ENCODE peak calls at places on chromosomes 16 and 17, in eight cellular contexts. F, J, V, H, N, K, X and Q are unnamed samples.

GRCh38 chr17:652310-652709 is 62.3 kb downstream of the VPS53 start:
- DNase-seq in F (no peak), J (peak), V (no peak), H (peak), N (no peak), K (no peak), X (no peak), Q (no peak)

GRCh38 chr17:76014100-76014924 is 12.8 kb downstream of the EVPL start:
- DNase-seq in F (peak), J (no peak), V (peak), H (peak), N (peak), K (peak), X (peak), Q (peak)

GRCh38 chr17:74132354-74132753 is 71.1 kb upstream of the RPL38 start:
- DNase-seq in F (no peak), J (no peak), V (peak), H (no peak), N (no peak), K (no peak), X (no peak), Q (no peak)

GRCh38 chr17:50640701-50641338 is 6.1 kb downstream of the ABCC3 start:
- DNase-seq in F (no peak), J (no peak), V (no peak), H (peak), N (no peak), K (no peak), X (no peak), Q (no peak)

GRCh38 chr16:20969386-20969785 is 68.8 kb downstream of the LYRM1 start:
- DNase-seq in F (no peak), J (no peak), V (peak), H (no peak), N (no peak), K (no peak), X (no peak), Q (no peak)

GRCh38 chr16:23171234-23171948 is 11.2 kb upstream of the SCNN1G start:
- DNase-seq in F (no peak), J (peak), V (peak), H (no peak), N (no peak), K (no peak), X (peak), Q (no peak)

GRCh38 chr16:50195756-50196155 is 42.6 kb downstream of the TENT4B start:
- DNase-seq in F (no peak), J (no peak), V (no peak), H (no peak), N (no peak), K (no peak), X (no peak), Q (no peak)

GRCh38 chr17:79947351-79948031 is 88.2 kb downstream of the TBC1D16 start:
- DNase-seq in F (no peak), J (no peak), V (peak), H (no peak), N (no peak), K (no peak), X (no peak), Q (peak)

GRCh38 chr17:54992797-54993639 is 24.5 kb downstream of the STXBP4 start:
- DNase-seq in F (peak), J (peak), V (peak), H (peak), N (no peak), K (peak), X (peak), Q (no peak)

GRCh38 chr16:2779151-2779920 is 2.3 kb upstream of the ELOB start:
- DNase-seq in F (no peak), J (no peak), V (no peak), H (no peak), N (no peak), K (no peak), X (no peak), Q (no peak)

GRCh38 chr17:58534901-58535421 is 20.5 kb upstream of the MTMR4 start:
- DNase-seq in F (no peak), J (no peak), V (peak), H (no peak), N (no peak), K (no peak), X (peak), Q (no peak)

GRCh38 chr17:45225964-45226530 is 4.4 kb downstream of the FMNL1 start:
- DNase-seq in F (no peak), J (no peak), V (no peak), H (peak), N (peak), K (no peak), X (no peak), Q (no peak)

GRCh38 chr17:28612936-28613872 is 781 bp downstream of the RSKR start:
- DNase-seq in F (peak), J (peak), V (peak), H (peak), N (no peak), K (peak), X (peak), Q (no peak)

GRCh38 chr16:75620326-75621169 is 2.5 kb downstream of the ADAT1 start:
- DNase-seq in F (no peak), J (no peak), V (no peak), H (no peak), N (no peak), K (no peak), X (no peak), Q (no peak)

GRCh38 chr17:34237458-34237857 is 17.6 kb upstream of the CCL2 start:
- DNase-seq in F (no peak), J (no peak), V (no peak), H (no peak), N (no peak), K (no peak), X (no peak), Q (no peak)

GRCh38 chr17:67648032-67648761 is 69.5 kb upstream of the NOL11 start:
- DNase-seq in F (no peak), J (no peak), V (no peak), H (no peak), N (no peak), K (no peak), X (no peak), Q (no peak)

GRCh38 chr17:55784666-55785065 is 33.8 kb downstream of the PCTP start:
- DNase-seq in F (no peak), J (no peak), V (no peak), H (no peak), N (no peak), K (no peak), X (no peak), Q (no peak)

GRCh38 chr16:69626256-69626655 is 60.5 kb downstream of the NFAT5 start:
- DNase-seq in F (no peak), J (peak), V (peak), H (no peak), N (no peak), K (no peak), X (peak), Q (no peak)

GRCh38 chr17:30113213-30113612 is 3.4 kb upstream of the NSRP1 start:
- DNase-seq in F (no peak), J (no peak), V (peak), H (no peak), N (no peak), K (no peak), X (no peak), Q (no peak)

GRCh38 chr16:27628216-27628945 is 78.4 kb downstream of the KATNIP start:
- DNase-seq in F (no peak), J (no peak), V (no peak), H (no peak), N (no peak), K (no peak), X (no peak), Q (no peak)

GRCh38 chr17:3732171-3732570 is 8.5 kb downstream of the HASPIN start:
- DNase-seq in F (no peak), J (no peak), V (no peak), H (no peak), N (no peak), K (no peak), X (no peak), Q (no peak)